ENCODE peak calls at places on chromosomes 5 and 9, in six cellular contexts. One of them, this sample, is unnamed.

GRCh38 chr5:168850683-168851082 is 271.5 kb upstream of the PANK3 start:
- DNase-seq in astrocyte: no peak
- DNase-seq in stimulated activated CD4-positive, alpha-beta T cell treated with anti-CD3 and anti-CD28 coated beads, TNF-alpha, amount 100 ng/mL, for 48 hours: no peak
- DNase-seq in NCI-H1436: no peak
- DNase-seq in PC-9: no peak
- DNase-seq in glutamatergic neuron: no peak
- DNase-seq in this sample: no peak

GRCh38 chr5:168712280-168712924 is 133.2 kb upstream of the PANK3 start:
- DNase-seq in astrocyte: peak
- DNase-seq in stimulated activated CD4-positive, alpha-beta T cell treated with anti-CD3 and anti-CD28 coated beads, TNF-alpha, amount 100 ng/mL, for 48 hours: no peak
- DNase-seq in NCI-H1436: no peak
- DNase-seq in PC-9: peak
- DNase-seq in glutamatergic neuron: no peak
- DNase-seq in this sample: no peak

GRCh38 chr5:56620903-56621680 is 194.3 kb upstream of the MAP3K1 start:
- DNase-seq in astrocyte: peak
- DNase-seq in stimulated activated CD4-positive, alpha-beta T cell treated with anti-CD3 and anti-CD28 coated beads, TNF-alpha, amount 100 ng/mL, for 48 hours: no peak
- DNase-seq in NCI-H1436: no peak
- DNase-seq in PC-9: no peak
- DNase-seq in glutamatergic neuron: no peak
- DNase-seq in this sample: no peak

GRCh38 chr9:134055981-134056461 is 11.8 kb downstream of the BRD3 start:
- DNase-seq in astrocyte: peak
- DNase-seq in stimulated activated CD4-positive, alpha-beta T cell treated with anti-CD3 and anti-CD28 coated beads, TNF-alpha, amount 100 ng/mL, for 48 hours: no peak
- DNase-seq in NCI-H1436: no peak
- DNase-seq in PC-9: peak
- DNase-seq in glutamatergic neuron: peak
- DNase-seq in this sample: peak

GRCh38 chr9:135416771-135417290 is 62.8 kb upstream of the PPP1R26 start:
- DNase-seq in astrocyte: no peak
- DNase-seq in stimulated activated CD4-positive, alpha-beta T cell treated with anti-CD3 and anti-CD28 coated beads, TNF-alpha, amount 100 ng/mL, for 48 hours: no peak
- DNase-seq in NCI-H1436: no peak
- DNase-seq in PC-9: no peak
- DNase-seq in glutamatergic neuron: no peak
- DNase-seq in this sample: no peak

GRCh38 chr5:35230043-35230611 is at the start of gene PRLR:
- DNase-seq in astrocyte: no peak
- DNase-seq in stimulated activated CD4-positive, alpha-beta T cell treated with anti-CD3 and anti-CD28 coated beads, TNF-alpha, amount 100 ng/mL, for 48 hours: no peak
- DNase-seq in NCI-H1436: no peak
- DNase-seq in PC-9: no peak
- DNase-seq in glutamatergic neuron: peak
- DNase-seq in this sample: no peak

GRCh38 chr5:87268970-87269377 is 1.3 kb downstream of the RASA1 start:
- DNase-seq in astrocyte: peak
- DNase-seq in stimulated activated CD4-positive, alpha-beta T cell treated with anti-CD3 and anti-CD28 coated beads, TNF-alpha, amount 100 ng/mL, for 48 hours: no peak
- DNase-seq in NCI-H1436: no peak
- DNase-seq in PC-9: no peak
- DNase-seq in glutamatergic neuron: no peak
- DNase-seq in this sample: no peak

GRCh38 chr5:58462154-58462553 is 2.3 kb upstream of the PLK2 start:
- DNase-seq in astrocyte: peak
- DNase-seq in stimulated activated CD4-positive, alpha-beta T cell treated with anti-CD3 and anti-CD28 coated beads, TNF-alpha, amount 100 ng/mL, for 48 hours: no peak
- DNase-seq in NCI-H1436: no peak
- DNase-seq in PC-9: peak
- DNase-seq in glutamatergic neuron: no peak
- DNase-seq in this sample: no peak

This sample was measured in BE2C.